ENCODE peak calls at places on chromosomes 3 and 15, in four cellular contexts. D is AG10803, L is transverse colon, R is NCI-H1436. Z is an unnamed sample.

GRCh38 chr3:138219255-138219654 is 32.2 kb downstream of the ARMC8 start:
- DNase-seq in L (no peak), R (no peak), D (no peak), Z (no peak)

GRCh38 chr3:104908761-104909160 is 457.9 kb upstream of the ALCAM start:
- DNase-seq in D (peak), R (peak), L (no peak), Z (peak)

GRCh38 chr3:148066787-148067186 is 630.9 kb upstream of the AGTR1 start:
- DNase-seq in D (no peak), R (no peak), L (no peak), Z (peak)

GRCh38 chr3:42855547-42856380 is 19.9 kb downstream of the CYP8B1 start:
- DNase-seq in R (no peak), D (no peak), L (no peak), Z (no peak)

GRCh38 chr3:18047052-18047451 is 304.6 kb upstream of the TBC1D5 start:
- DNase-seq in L (no peak), R (no peak), D (peak), Z (peak)

GRCh38 chr3:8954938-8955763 is 8.1 kb downstream of the RAD18 start:
- DNase-seq in L (no peak), D (peak), R (no peak), Z (peak)

GRCh38 chr15:78355185-78355584 is 15.0 kb downstream of the CRABP1 start:
- DNase-seq in D (no peak), L (no peak), R (no peak), Z (no peak)

GRCh38 chr3:67616046-67616445 is 38.4 kb downstream of the SUCLG2 start:
- DNase-seq in L (no peak), R (no peak), D (no peak), Z (no peak)

GRCh38 chr3:119514637-119515036 is 16.3 kb downstream of the TIMMDC1 start:
- DNase-seq in R (no peak), L (no peak), D (no peak), Z (no peak)

GRCh38 chr3:83740504-83740903 is 1218.3 kb upstream of the CADM2 start:
- DNase-seq in D (no peak), R (no peak), L (no peak), Z (no peak)

Z was measured in fibroblast of the aortic adventitia.